ENCODE peak calls at places on chromosome X, in six cellular contexts. H is neural progenitor cell, G is fibroblast of lung, P is hepatocyte, E is lower leg skin, R is ovary. J is an unnamed sample.

GRCh38 chrX:48490661-48491060 is 14.7 kb downstream of the FTSJ1 start:
- DNase-seq in H (no peak), G (peak; percentile 43), P (no peak), E (peak; percentile 20), R (no peak), J (no peak)

GRCh38 chrX:9557508-9557907 is 92.7 kb downstream of the TBL1X start:
- DNase-seq in H (no peak), G (no peak), P (no peak), E (no peak), R (no peak), J (no peak)

GRCh38 chrX:152061557-152061956 is 76.8 kb downstream of the MAGEA10 start:
- DNase-seq in H (no peak), G (no peak), P (no peak), E (no peak), R (no peak), J (no peak)

GRCh38 chrX:155819966-155820491 is 61.1 kb upstream of the VAMP7 start:
- DNase-seq in H (peak; percentile 68), G (peak; percentile 79), P (peak; percentile 84), E (peak; percentile 25), R (peak; percentile 64), J (peak; percentile 73)

GRCh38 chrX:153780678-153781427 is at the start of gene SRPK3:
- DNase-seq in H (no peak), G (peak; percentile 27), P (no peak), E (no peak), R (no peak), J (no peak)

GRCh38 chrX:3549442-3549875 is 164.0 kb downstream of the PRKX start:
- DNase-seq in H (peak; percentile 16), G (no peak), P (peak; percentile 13), E (no peak), R (no peak), J (peak; percentile 27)

GRCh38 chrX:103584606-103585005 is 709 bp upstream of the TCEAL4 start:
- DNase-seq in H (peak; percentile 12), G (peak; percentile 2), P (no peak), E (no peak), R (no peak), J (no peak)

GRCh38 chrX:10078266-10078665 is 78.5 kb upstream of the CLCN4 start:
- DNase-seq in H (no peak), G (no peak), P (no peak), E (no peak), R (no peak), J (no peak)

GRCh38 chrX:110219920-110220319 is 98.0 kb downstream of the AMMECR1 start:
- DNase-seq in H (no peak), G (peak; percentile 56), P (no peak), E (no peak), R (no peak), J (no peak)

GRCh38 chrX:153708415-153708814 is 15.8 kb downstream of the BCAP31 start:
- DNase-seq in H (peak; percentile 75), G (peak; percentile 82), P (peak; percentile 84), E (peak; percentile 63), R (peak; percentile 65), J (peak; percentile 88)

GRCh38 chrX:56797966-56798711 is 69.1 kb downstream of the NBDY start:
- DNase-seq in H (no peak), G (peak; percentile 51), P (no peak), E (no peak), R (no peak), J (peak; percentile 6)

GRCh38 chrX:103183912-103184311 is 31.0 kb upstream of the BEX4 start:
- DNase-seq in H (no peak), G (no peak), P (no peak), E (no peak), R (no peak), J (no peak)

GRCh38 chrX:129653181-129653984 is 1.4 kb downstream of the APLN start:
- DNase-seq in H (no peak), G (no peak), P (no peak), E (no peak), R (no peak), J (no peak)

GRCh38 chrX:136816970-136817369 is 36.2 kb upstream of the ARHGEF6 start:
- DNase-seq in H (no peak), G (peak; percentile 45), P (no peak), E (no peak), R (no peak), J (no peak)

GRCh38 chrX:32894679-32895078 is 316.7 kb downstream of the DMD start:
- DNase-seq in H (no peak), G (no peak), P (no peak), E (no peak), R (no peak), J (no peak)

GRCh38 chrX:32893751-32894150 is 317.6 kb downstream of the DMD start:
- DNase-seq in H (no peak), G (no peak), P (no peak), E (no peak), R (no peak), J (no peak)

DNA sequence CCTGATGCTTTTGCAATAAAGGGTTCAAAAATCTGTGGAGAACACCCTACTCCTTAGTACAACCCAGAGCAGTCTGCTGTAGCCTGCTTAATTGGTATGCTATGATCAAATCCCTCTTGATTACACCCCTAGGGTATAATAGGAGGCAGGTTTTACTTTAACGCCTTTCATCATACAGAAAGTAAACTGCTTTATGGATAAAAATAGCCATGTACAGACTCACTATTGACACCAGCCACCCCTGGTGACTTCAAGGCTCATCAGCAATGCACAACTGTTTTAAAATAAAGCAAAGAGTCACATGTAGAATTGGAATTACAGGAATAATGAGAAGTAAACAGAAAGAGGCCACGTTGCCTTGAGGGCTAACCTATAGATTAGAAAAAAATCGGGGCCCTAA is 315.2 kb downstream of the DMD start:
- DNase-seq in H (no peak), G (no peak), P (no peak), E (no peak), R (no peak), J (no peak)
- TF ChIP-seq CTCF in H (no peak), G (no peak), P (no peak), E (no peak), R (no peak), J (no peak)

GRCh38 chrX:7149421-7149820 is 1.5 kb upstream of the PUDP start:
- DNase-seq in H (no peak), G (no peak), P (no peak), E (no peak), R (no peak), J (no peak)

GRCh38 chrX:7147431-7147977 is at the start of gene STS:
- DNase-seq in H (peak; percentile 63), G (peak; percentile 28), P (peak; percentile 59), E (no peak), R (peak; percentile 62), J (peak; percentile 20)

GRCh38 chrX:7146026-7146702 is 1.3 kb upstream of the STS start:
- DNase-seq in H (no peak), G (no peak), P (no peak), E (no peak), R (no peak), J (no peak)

GRCh38 chrX:7146703-7147430 is 645 bp upstream of the STS start:
- DNase-seq in H (no peak), G (no peak), P (no peak), E (no peak), R (peak; percentile 29), J (peak; percentile 23)

DNA sequence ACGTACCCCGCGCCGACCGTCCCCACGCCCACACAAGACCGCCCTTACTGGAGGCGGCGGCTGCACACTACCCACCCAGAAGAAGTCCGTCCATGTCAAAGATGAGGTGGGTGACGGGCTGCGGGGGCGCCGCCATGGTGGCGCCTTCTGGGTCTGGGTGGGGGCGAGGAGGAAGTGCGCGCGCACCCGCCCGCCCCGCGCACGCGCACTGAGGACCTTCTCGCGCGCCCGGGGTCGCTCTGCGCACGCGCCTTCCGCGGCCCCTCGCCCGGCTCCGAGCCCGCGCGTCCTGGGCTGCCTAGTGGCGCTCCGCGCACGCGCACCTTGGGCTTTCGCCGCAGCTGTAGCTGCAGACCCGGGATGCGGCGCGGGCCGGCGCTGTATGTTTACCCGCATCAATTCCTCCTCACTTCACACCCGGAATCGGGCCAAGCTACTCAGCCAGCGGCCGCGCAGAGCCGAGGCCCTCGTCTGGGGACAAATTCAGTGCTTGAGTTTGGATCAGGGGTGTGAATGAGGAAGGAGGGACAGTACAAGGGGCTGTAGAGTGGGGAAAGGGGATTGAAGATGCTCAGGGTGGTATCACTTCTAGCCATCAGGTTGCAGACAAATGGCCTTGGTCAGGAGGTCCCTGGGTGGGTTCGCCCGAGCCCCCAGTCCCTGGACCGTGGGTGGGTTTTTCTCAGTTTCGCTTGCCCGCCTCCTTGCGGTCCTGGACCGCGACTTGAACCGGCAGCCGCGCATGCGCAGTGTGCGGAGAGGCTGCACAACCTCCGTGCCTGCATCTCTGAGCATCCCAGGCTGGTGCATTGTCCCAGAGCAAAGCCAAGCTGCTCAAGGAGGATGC is at the start of gene PUDP:
- DNase-seq in H (peak; percentile 96), G (peak; percentile 71), P (peak; percentile 94), E (peak; percentile 56), R (peak; percentile 89), J (peak; percentile 90)
- TF ChIP-seq CTCF in H (no peak), G (peak; percentile 13), P (peak; percentile 24), E (no peak), R (peak; percentile 36), J (no peak)

GRCh38 chrX:139077303-139078131 is 366.0 kb upstream of the FGF13 start:
- DNase-seq in H (no peak), G (peak; percentile 79), P (peak; percentile 5), E (no peak), R (no peak), J (no peak)

GRCh38 chrX:139078761-139079160 is 367.2 kb upstream of the FGF13 start:
- DNase-seq in H (no peak), G (peak; percentile 61), P (no peak), E (no peak), R (no peak), J (no peak)

GRCh38 chrX:139078342-139078741 is 366.8 kb upstream of the FGF13 start:
- DNase-seq in H (no peak), G (no peak), P (no peak), E (no peak), R (no peak), J (no peak)

GRCh38 chrX:139081965-139082364 is 370.4 kb upstream of the FGF13 start:
- DNase-seq in H (no peak), G (no peak), P (no peak), E (no peak), R (no peak), J (no peak)

GRCh38 chrX:139079789-139080188 is 368.3 kb upstream of the FGF13 start:
- DNase-seq in H (no peak), G (no peak), P (no peak), E (no peak), R (no peak), J (no peak)
- TF ChIP-seq CTCF in H (no peak), G (no peak), P (no peak), E (no peak), R (no peak), J (no peak)

DNA sequence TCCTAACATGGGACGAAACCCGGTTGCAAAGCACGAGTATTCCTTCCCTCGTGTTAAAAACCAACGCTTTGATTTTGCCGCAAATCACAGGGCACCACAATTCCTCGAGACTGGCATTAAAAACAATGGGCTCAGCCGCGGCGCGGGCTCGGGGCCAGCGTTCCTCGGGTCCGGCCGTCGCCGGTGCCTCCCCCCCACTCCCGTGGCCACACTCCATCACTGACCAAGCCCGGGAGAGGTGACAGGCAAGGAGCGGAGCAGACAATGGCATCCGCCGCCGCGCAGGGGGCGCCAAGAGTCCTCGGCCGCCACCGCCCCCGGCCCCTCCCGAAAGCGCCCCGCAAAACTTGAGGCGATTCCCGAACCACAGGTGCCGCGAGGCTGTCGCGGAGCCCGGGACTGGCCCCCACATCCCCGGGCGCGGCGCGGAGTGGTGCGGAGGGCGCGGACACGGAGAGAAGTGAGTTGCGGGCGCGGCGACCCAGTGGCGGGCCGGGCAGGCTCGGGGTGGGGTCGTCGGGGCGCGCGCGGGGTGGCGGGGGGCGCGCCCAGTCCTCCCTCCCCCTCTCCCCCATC is 445 bp downstream of the AP1S2 start:
- DNase-seq in H (peak; percentile 93), G (no peak), P (peak; percentile 79), E (peak; percentile 16), R (peak; percentile 53), J (peak; percentile 73)
- TF ChIP-seq CTCF in H (peak; percentile 53), G (no peak), P (peak; percentile 50), E (no peak), R (no peak), J (peak; percentile 45)

GRCh38 chrX:44542567-44543325 is at the start of gene FUNDC1:
- DNase-seq in H (peak; percentile 95), G (peak; percentile 90), P (peak; percentile 95), E (peak; percentile 89), R (peak; percentile 94), J (peak; percentile 95)
- TF ChIP-seq CTCF in H (peak; percentile 48), G (peak; percentile 21), P (peak; percentile 35), E (no peak), R (no peak), J (no peak)

J was measured in Calu3.